ENCODE peak calls at places on chromosomes 6 and 20, in seven cellular contexts. M is stimulated activated naive B cell treated with anti-CD40 and anti-IgM and Interleukin-4, amounts not matched to agents 10 μg/mL and 1 μg/mL and 100 μg/mL, for 72 hours; T is HS-27A; Y is ureter; J is Karpas-422; Z is GM13976; W is dorsolateral prefrontal cortex. H is an unnamed sample.

GRCh38 chr6:82144852-82145332 is 102.7 kb downstream of the IBTK start:
- DNase-seq in M (no peak), T (peak; percentile 27), Y (no peak), Z (no peak), J (no peak), W (no peak), H (peak; percentile 59)

GRCh38 chr6:93592417-93592816 is 173.1 kb upstream of the EPHA7 start:
- DNase-seq in Z (no peak), T (no peak), Y (no peak), W (no peak), M (no peak), J (no peak), H (no peak)

GRCh38 chr20:2246081-2246491 is 49.7 kb upstream of the TGM3 start:
- DNase-seq in T (no peak), M (no peak), W (no peak), J (no peak), Y (no peak), Z (no peak), H (no peak)

GRCh38 chr6:162612613-162613012 is 115.0 kb downstream of the PRKN start:
- DNase-seq in W (no peak), T (no peak), Z (no peak), M (no peak), J (no peak), Y (no peak), H (no peak)

GRCh38 chr20:22374066-22374465 is 210.3 kb downstream of the FOXA2 start:
- DNase-seq in Z (no peak), M (no peak), J (no peak), T (no peak), W (no peak), Y (no peak), H (no peak)

GRCh38 chr20:40668449-40669228 is 20.4 kb downstream of the MAFB start:
- DNase-seq in W (no peak), Y (no peak), Z (no peak), T (no peak), J (no peak), M (no peak), H (peak; percentile 35)

GRCh38 chr6:107152633-107153032 is 37.3 kb upstream of the BEND3 start:
- DNase-seq in W (no peak), Z (no peak), J (no peak), M (no peak), Y (no peak), T (no peak), H (no peak)

GRCh38 chr6:127247114-127248096 is 19.3 kb upstream of the RNF146 start:
- DNase-seq in J (no peak), T (no peak), Z (no peak), M (no peak), Y (no peak), W (peak; percentile 57), H (no peak)

GRCh38 chr20:20440473-20440872 is 72.6 kb downstream of the INSM1 start:
- DNase-seq in Y (no peak), W (peak; percentile 66), T (no peak), M (no peak), Z (no peak), J (no peak), H (no peak)

GRCh38 chr6:82737965-82738364 is 327.7 kb downstream of the UBE3D start:
- DNase-seq in M (no peak), Z (no peak), J (no peak), Y (no peak), W (no peak), T (no peak), H (no peak)

GRCh38 chr6:132135409-132135808 is 184.2 kb upstream of the CCN2 start:
- DNase-seq in J (no peak), Y (no peak), T (no peak), M (no peak), Z (no peak), W (no peak), H (no peak)

GRCh38 chr6:36368921-36369880 is 18.3 kb downstream of the ETV7 start:
- DNase-seq in Y (no peak), W (no peak), M (no peak), J (no peak), Z (no peak), T (no peak), H (no peak)

GRCh38 chr6:89613790-89614189 is 24.8 kb downstream of the LYRM2 start:
- DNase-seq in T (no peak), W (peak; percentile 30), J (no peak), Z (no peak), M (no peak), Y (no peak), H (no peak)

GRCh38 chr6:137156650-137157049 is 16.8 kb downstream of the IL22RA2 start:
- DNase-seq in J (no peak), W (no peak), T (no peak), Y (no peak), M (no peak), Z (no peak), H (no peak)

GRCh38 chr6:44072959-44073611 is 54.2 kb downstream of the MRPL14 start:
- DNase-seq in Y (peak; percentile 92), Z (peak; percentile 94), M (peak; percentile 47), J (peak; percentile 95), T (no peak), W (peak; percentile 83), H (no peak)